ENCODE peak calls at places on chromosomes 11 and 22, in eight cellular contexts. S is uterus, F is gastrocnemius medialis, B is stomach, E is Peyer's patch, M is spleen, Y is ovary, T is right lobe of liver. N is an unnamed sample.

GRCh38 chr11:103920449-103920848 is 116.0 kb upstream of the DDI1 start:
- DNase-seq in S (no peak), F (no peak), B (no peak), E (no peak), M (no peak), Y (no peak), T (no peak), N (no peak)

GRCh38 chr22:50706481-50707125 is 31.4 kb upstream of the ACR start:
- DNase-seq in S (no peak), F (no peak), B (no peak), E (no peak), M (peak; percentile 48), Y (no peak), T (peak; percentile 19), N (no peak)

GRCh38 chr11:17386331-17387084 is 2.0 kb downstream of the KCNJ11 start:
- DNase-seq in S (peak; percentile 20), F (peak; percentile 85), B (peak; percentile 80), E (peak; percentile 73), M (peak; percentile 78), Y (no peak), T (peak; percentile 57), N (no peak)

GRCh38 chr22:48423481-48423901 is 1404.2 kb downstream of the BRD1 start:
- DNase-seq in S (no peak), F (no peak), B (no peak), E (peak; percentile 23), M (no peak), Y (peak; percentile 2), T (no peak), N (no peak)

GRCh38 chr11:12506502-12506921 is 129.1 kb downstream of the PARVA start:
- DNase-seq in S (no peak), F (no peak), B (no peak), E (no peak), M (no peak), Y (no peak), T (no peak), N (no peak)

GRCh38 chr11:111540114-111540920 is at the start of gene LAYN:
- DNase-seq in S (peak; percentile 69), F (no peak), B (peak; percentile 28), E (peak; percentile 64), M (peak; percentile 82), Y (peak; percentile 71), T (peak; percentile 51), N (no peak)

GRCh38 chr11:75777461-75778110 is 9.0 kb downstream of the DGAT2 start:
- DNase-seq in S (no peak), F (no peak), B (no peak), E (no peak), M (peak; percentile 81), Y (no peak), T (no peak), N (no peak)

GRCh38 chr22:49633010-49633324 is 194.7 kb downstream of the BRD1 start:
- DNase-seq in S (no peak), F (no peak), B (no peak), E (no peak), M (no peak), Y (no peak), T (no peak), N (no peak)

GRCh38 chr22:26590525-26590858 is 560 bp upstream of the TPST2 start:
- DNase-seq in S (no peak), F (no peak), B (no peak), E (no peak), M (no peak), Y (no peak), T (no peak), N (no peak)

GRCh38 chr11:746289-747175 is 732 bp upstream of the TALDO1 start:
- DNase-seq in S (no peak), F (no peak), B (no peak), E (no peak), M (peak; percentile 67), Y (peak; percentile 29), T (no peak), N (no peak)

GRCh38 chr22:46377566-46378498 is 42.3 kb downstream of the TRMU start:
- DNase-seq in S (no peak), F (no peak), B (peak; percentile 91), E (peak; percentile 89), M (no peak), Y (peak; percentile 13), T (peak; percentile 87), N (no peak)

GRCh38 chr11:72736452-72737069 is 15.6 kb downstream of the ARAP1 start:
- DNase-seq in S (no peak), F (peak; percentile 50), B (no peak), E (peak; percentile 85), M (peak; percentile 95), Y (no peak), T (peak; percentile 70), N (no peak)

GRCh38 chr22:18970180-18970947 is 34.3 kb upstream of the PRODH start:
- DNase-seq in S (no peak), F (no peak), B (no peak), E (no peak), M (peak; percentile 59), Y (no peak), T (no peak), N (no peak)

GRCh38 chr11:2215561-2216399 is 44.2 kb upstream of the TH start:
- DNase-seq in S (peak; percentile 10), F (no peak), B (no peak), E (peak; percentile 40), M (peak; percentile 63), Y (no peak), T (peak; percentile 14), N (peak; percentile 76)

GRCh38 chr22:25199726-25200520 is at the start of gene CRYBB3:
- DNase-seq in S (no peak), F (no peak), B (no peak), E (no peak), M (no peak), Y (no peak), T (no peak), N (no peak)
- H3K4me3 ChIP-seq in S (no peak within 1 kb of the TSS), F (no peak within 1 kb of the TSS), B (no peak within 1 kb of the TSS), E (no peak within 1 kb of the TSS), M (no peak within 1 kb of the TSS), Y (no peak within 1 kb of the TSS), T (no peak within 1 kb of the TSS), N (no peak within 1 kb of the TSS)

DNA sequence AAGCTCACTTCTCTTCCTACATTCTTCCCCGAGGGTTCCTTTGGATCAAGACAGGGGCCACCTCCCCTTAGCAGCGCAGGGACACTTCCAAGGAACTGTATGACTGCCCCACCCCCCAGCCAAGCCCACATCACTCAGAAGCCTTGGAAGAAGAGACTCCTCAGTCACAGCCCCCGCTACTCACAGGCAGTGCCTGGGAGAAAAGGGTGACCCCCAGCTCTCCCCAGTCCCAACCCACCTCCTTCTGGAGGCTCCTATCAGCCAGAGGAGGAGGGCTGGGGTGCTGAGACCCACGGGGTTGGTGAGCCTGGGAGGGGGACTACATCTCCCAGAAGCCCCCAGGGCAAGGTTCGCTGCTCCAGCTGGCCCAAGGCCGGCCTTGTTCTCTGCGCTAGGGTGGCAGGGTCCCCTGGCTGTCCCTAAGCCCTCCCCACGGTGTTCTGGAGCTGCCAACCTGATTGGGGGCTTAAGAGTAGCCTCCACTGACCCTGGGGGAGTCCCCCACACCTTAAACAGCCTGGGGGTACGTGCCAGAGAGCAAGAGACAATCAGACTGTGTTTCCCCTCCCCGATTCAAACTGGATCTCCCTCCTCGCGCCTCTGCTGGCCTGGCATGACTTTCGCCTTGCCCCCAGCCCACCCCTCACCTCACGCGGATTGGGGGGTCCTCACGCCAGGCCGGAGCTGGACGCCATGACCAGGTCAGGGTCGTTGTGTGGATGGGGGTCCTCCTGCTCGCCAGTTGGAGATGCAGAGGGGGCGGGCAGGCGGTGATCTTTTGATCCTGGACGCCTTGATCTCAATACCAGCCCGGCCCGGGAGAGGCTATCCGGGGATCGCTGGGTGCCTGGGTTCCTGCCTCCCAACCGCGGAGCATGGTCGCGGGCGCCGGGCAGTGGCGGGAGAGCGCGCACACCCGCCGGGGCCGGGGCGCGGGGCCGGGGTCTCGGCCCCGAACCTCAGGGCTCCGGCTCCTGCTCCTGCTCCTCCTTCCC is 838 bp downstream of the BCL9L start:
- DNase-seq in S (peak; percentile 61), F (peak; percentile 63), B (peak; percentile 59), E (peak; percentile 77), M (peak; percentile 92), Y (peak; percentile 67), T (peak; percentile 53), N (peak; percentile 90)
- H3K4me1 ChIP-seq in S (peaks cover 5% of the 10 kb centered on the region), F (peaks cover 56% of the 10 kb centered on the region), B (peaks cover 70% of the 10 kb centered on the region), E (peaks cover 57% of the 10 kb centered on the region), M (peaks cover 89% of the 10 kb centered on the region), Y (peaks cover 15% of the 10 kb centered on the region), T (peaks cover 8% of the 10 kb centered on the region), N (peaks cover 60% of the 10 kb centered on the region)

DNA sequence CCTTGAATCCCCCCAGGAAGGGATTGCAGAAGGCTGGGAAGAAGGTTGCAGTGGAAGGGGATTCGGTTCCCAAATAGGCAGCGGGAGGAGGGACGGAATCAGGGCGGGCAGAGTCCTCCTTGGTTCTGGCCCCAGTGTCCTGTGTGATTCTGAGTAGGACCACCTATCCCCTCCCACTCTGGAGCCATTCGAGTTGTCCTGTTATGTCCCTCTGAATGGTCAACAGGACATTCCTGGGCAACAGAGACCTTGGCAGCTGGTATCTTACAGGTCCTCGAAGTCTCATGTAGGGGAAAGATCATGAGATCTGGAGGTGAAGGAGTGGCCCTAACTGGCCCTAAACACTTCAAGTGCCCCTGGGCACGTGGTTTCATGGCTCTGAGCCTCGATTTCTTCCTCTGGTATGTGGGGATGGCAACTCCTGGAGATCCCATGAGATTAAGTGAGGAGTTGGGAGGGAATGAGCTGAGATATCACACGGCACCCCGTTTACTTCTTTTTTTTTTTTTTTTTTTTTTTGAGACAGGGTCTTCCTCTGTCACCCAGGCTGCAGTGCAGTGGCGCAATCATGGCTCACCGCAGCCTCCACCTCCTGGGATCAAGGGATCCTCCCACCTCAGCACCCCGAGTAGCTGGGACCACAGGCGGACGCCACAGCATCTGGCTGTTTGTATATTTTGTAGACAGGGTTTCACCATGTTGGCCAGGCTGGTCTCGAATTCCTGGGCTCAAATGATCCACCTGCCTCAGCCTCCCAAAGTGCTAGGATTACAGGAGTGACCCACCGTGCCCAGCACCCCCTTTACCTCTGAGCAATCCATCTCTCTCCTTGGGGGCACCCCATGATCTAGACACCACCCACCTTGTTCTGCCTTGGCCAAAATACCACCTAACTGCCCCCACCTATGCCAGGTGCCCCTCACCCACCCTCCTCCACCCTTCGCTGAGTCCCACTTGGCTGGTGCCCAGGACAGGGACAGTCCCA is 6.8 kb downstream of the LIF start:
- DNase-seq in S (no peak), F (no peak), B (no peak), E (no peak), M (no peak), Y (no peak), T (no peak), N (no peak)
- TF ChIP-seq POLR2A in S (no peak), F (no peak), B (no peak), E (no peak), M (no peak), Y (no peak), T (no peak), N (no peak)

DNA sequence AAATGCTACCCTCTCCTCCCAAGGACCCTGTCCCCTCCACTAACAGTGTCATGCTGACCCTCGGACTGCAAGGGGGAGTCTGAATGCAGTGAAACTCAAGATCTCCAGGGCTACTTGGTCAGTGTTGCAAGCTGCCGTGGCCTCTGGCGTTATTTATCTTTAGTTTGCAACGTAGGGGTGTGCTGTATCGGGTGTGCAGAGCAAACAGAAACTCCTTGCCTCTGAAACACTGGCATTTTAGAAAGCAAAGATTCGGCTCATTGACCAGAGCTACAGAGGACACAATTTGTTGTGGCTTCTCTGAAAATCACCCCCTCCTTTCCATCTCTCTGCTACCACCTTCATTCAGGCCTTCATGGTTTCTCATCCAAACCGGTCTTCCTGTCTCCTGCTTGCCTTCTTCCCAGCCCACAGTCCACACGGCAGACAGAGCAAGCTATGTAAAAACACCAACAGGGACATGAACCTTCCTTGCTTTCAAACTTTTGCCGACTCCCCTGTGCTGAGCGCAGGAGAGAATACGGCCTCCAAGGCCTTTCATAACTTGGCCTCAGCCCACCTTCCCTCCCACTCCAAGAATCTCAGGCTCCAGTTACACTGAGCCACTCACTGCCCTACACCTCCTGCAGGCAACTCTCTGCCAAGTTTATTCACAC is 14.9 kb downstream of the FZD4 start:
- DNase-seq in S (peak; percentile 78), F (peak; percentile 52), B (peak; percentile 57), E (no peak), M (no peak), Y (peak; percentile 78), T (no peak), N (no peak)
- H3K4me3 ChIP-seq in S (no peak overlapping the region), F (peak overlapping the region; percentile 30), B (peak overlapping the region; percentile 12), E (no peak overlapping the region), M (no peak overlapping the region), Y (peak overlapping the region; percentile 15), T (peak overlapping the region; percentile 24), N (peak overlapping the region; percentile 25)

N was measured in vagina.